ENCODE peak calls at places on chromosomes 3 and 15, in nine cellular contexts. One of them, this sample, is unnamed.

GRCh38 chr15:68367992-68368391 is 64.0 kb downstream of the ITGA11 start:
- DNase-seq in suprapubic skin: no peak
- DNase-seq in NCI-H1092 treated with DMSO at 0.1 percent for 48 hours: no peak
- DNase-seq in T-helper 1 cell: no peak
- DNase-seq in AML-193: no peak
- DNase-seq in NCI-H510A treated with DMSO at 0.1 percent for 48 hours: no peak
- DNase-seq in NAMALWA: no peak
- DNase-seq in pons: no peak
- DNase-seq in globus pallidus: no peak
- DNase-seq in this sample: no peak

GRCh38 chr15:91444656-91445055 is 344.6 kb downstream of the SV2B start:
- DNase-seq in NCI-H510A treated with DMSO at 0.1 percent for 48 hours: no peak
- DNase-seq in suprapubic skin: no peak
- DNase-seq in NCI-H1092 treated with DMSO at 0.1 percent for 48 hours: no peak
- DNase-seq in AML-193: no peak
- DNase-seq in T-helper 1 cell: no peak
- DNase-seq in pons: no peak
- DNase-seq in globus pallidus: no peak
- DNase-seq in NAMALWA: no peak
- DNase-seq in this sample: no peak

GRCh38 chr15:101182215-101182614 is 69.6 kb downstream of the CHSY1 start:
- DNase-seq in globus pallidus: no peak
- DNase-seq in NAMALWA: no peak
- DNase-seq in pons: no peak
- DNase-seq in T-helper 1 cell: no peak
- DNase-seq in suprapubic skin: no peak
- DNase-seq in AML-193: no peak
- DNase-seq in NCI-H1092 treated with DMSO at 0.1 percent for 48 hours: no peak
- DNase-seq in NCI-H510A treated with DMSO at 0.1 percent for 48 hours: no peak
- DNase-seq in this sample: no peak

GRCh38 chr3:53503185-53503584 is 8.8 kb downstream of the CACNA1D start:
- DNase-seq in AML-193: no peak
- DNase-seq in NCI-H510A treated with DMSO at 0.1 percent for 48 hours: no peak
- DNase-seq in globus pallidus: no peak
- DNase-seq in suprapubic skin: no peak
- DNase-seq in T-helper 1 cell: no peak
- DNase-seq in pons: no peak
- DNase-seq in NCI-H1092 treated with DMSO at 0.1 percent for 48 hours: no peak
- DNase-seq in NAMALWA: no peak
- DNase-seq in this sample: no peak

GRCh38 chr15:66707310-66708160 is 5.5 kb downstream of the SMAD6 start:
- DNase-seq in NAMALWA: no peak
- DNase-seq in globus pallidus: no peak
- DNase-seq in NCI-H510A treated with DMSO at 0.1 percent for 48 hours: peak; percentile 6
- DNase-seq in suprapubic skin: no peak
- DNase-seq in NCI-H1092 treated with DMSO at 0.1 percent for 48 hours: peak; percentile 33
- DNase-seq in AML-193: no peak
- DNase-seq in pons: no peak
- DNase-seq in T-helper 1 cell: no peak
- DNase-seq in this sample: peak; percentile 55

GRCh38 chr3:187831125-187832051 is 86.1 kb upstream of the BCL6 start:
- DNase-seq in NCI-H1092 treated with DMSO at 0.1 percent for 48 hours: no peak
- DNase-seq in suprapubic skin: no peak
- DNase-seq in pons: no peak
- DNase-seq in T-helper 1 cell: no peak
- DNase-seq in globus pallidus: no peak
- DNase-seq in AML-193: no peak
- DNase-seq in NCI-H510A treated with DMSO at 0.1 percent for 48 hours: no peak
- DNase-seq in NAMALWA: no peak
- DNase-seq in this sample: no peak

GRCh38 chr3:72086051-72086711 is 301.2 kb upstream of the PROK2 start:
- DNase-seq in suprapubic skin: no peak
- DNase-seq in NCI-H510A treated with DMSO at 0.1 percent for 48 hours: peak; percentile 49
- DNase-seq in NCI-H1092 treated with DMSO at 0.1 percent for 48 hours: no peak
- DNase-seq in NAMALWA: peak; percentile 25
- DNase-seq in AML-193: peak; percentile 92
- DNase-seq in T-helper 1 cell: no peak
- DNase-seq in pons: no peak
- DNase-seq in globus pallidus: no peak
- DNase-seq in this sample: peak; percentile 73

GRCh38 chr3:757711-758110 is 335.1 kb upstream of the CNTN6 start:
- DNase-seq in pons: no peak
- DNase-seq in NCI-H510A treated with DMSO at 0.1 percent for 48 hours: no peak
- DNase-seq in T-helper 1 cell: no peak
- DNase-seq in globus pallidus: no peak
- DNase-seq in NAMALWA: no peak
- DNase-seq in AML-193: no peak
- DNase-seq in suprapubic skin: no peak
- DNase-seq in NCI-H1092 treated with DMSO at 0.1 percent for 48 hours: no peak
- DNase-seq in this sample: no peak

GRCh38 chr15:42954291-42954690 is 33.7 kb upstream of the TTBK2 start:
- DNase-seq in globus pallidus: no peak
- DNase-seq in pons: no peak
- DNase-seq in NCI-H1092 treated with DMSO at 0.1 percent for 48 hours: no peak
- DNase-seq in suprapubic skin: no peak
- DNase-seq in T-helper 1 cell: no peak
- DNase-seq in NCI-H510A treated with DMSO at 0.1 percent for 48 hours: no peak
- DNase-seq in NAMALWA: no peak
- DNase-seq in AML-193: no peak
- DNase-seq in this sample: no peak

GRCh38 chr3:164418426-164418825 is 659.9 kb downstream of the SI start:
- DNase-seq in NCI-H1092 treated with DMSO at 0.1 percent for 48 hours: peak; percentile 99
- DNase-seq in T-helper 1 cell: no peak
- DNase-seq in pons: no peak
- DNase-seq in AML-193: no peak
- DNase-seq in NCI-H510A treated with DMSO at 0.1 percent for 48 hours: peak; percentile 98
- DNase-seq in suprapubic skin: no peak
- DNase-seq in NAMALWA: no peak
- DNase-seq in globus pallidus: no peak
- DNase-seq in this sample: no peak

GRCh38 chr15:66288796-66289195 is 4.6 kb upstream of the DIS3L start:
- DNase-seq in NAMALWA: no peak
- DNase-seq in NCI-H510A treated with DMSO at 0.1 percent for 48 hours: no peak
- DNase-seq in AML-193: no peak
- DNase-seq in suprapubic skin: no peak
- DNase-seq in NCI-H1092 treated with DMSO at 0.1 percent for 48 hours: no peak
- DNase-seq in T-helper 1 cell: no peak
- DNase-seq in pons: no peak
- DNase-seq in globus pallidus: no peak
- DNase-seq in this sample: no peak

GRCh38 chr3:9399746-9400145 is 2.3 kb downstream of the SETD5 start:
- DNase-seq in NCI-H510A treated with DMSO at 0.1 percent for 48 hours: peak; percentile 59
- DNase-seq in NAMALWA: peak; percentile 73
- DNase-seq in globus pallidus: peak; percentile 75
- DNase-seq in pons: peak; percentile 79
- DNase-seq in NCI-H1092 treated with DMSO at 0.1 percent for 48 hours: peak; percentile 75
- DNase-seq in T-helper 1 cell: peak; percentile 37
- DNase-seq in suprapubic skin: peak; percentile 73
- DNase-seq in AML-193: peak; percentile 52
- DNase-seq in this sample: peak; percentile 96

GRCh38 chr15:34726407-34727100 is 28.2 kb downstream of the GJD2 start:
- DNase-seq in globus pallidus: no peak
- DNase-seq in AML-193: no peak
- DNase-seq in NAMALWA: no peak
- DNase-seq in NCI-H510A treated with DMSO at 0.1 percent for 48 hours: no peak
- DNase-seq in T-helper 1 cell: no peak
- DNase-seq in NCI-H1092 treated with DMSO at 0.1 percent for 48 hours: no peak
- DNase-seq in pons: no peak
- DNase-seq in suprapubic skin: no peak
- DNase-seq in this sample: peak; percentile 6

GRCh38 chr15:49620174-49620573 is 444 bp downstream of the FAM227B start:
- DNase-seq in NCI-H510A treated with DMSO at 0.1 percent for 48 hours: no peak
- DNase-seq in NAMALWA: peak; percentile 59
- DNase-seq in globus pallidus: no peak
- DNase-seq in T-helper 1 cell: no peak
- DNase-seq in suprapubic skin: no peak
- DNase-seq in pons: peak; percentile 55
- DNase-seq in NCI-H1092 treated with DMSO at 0.1 percent for 48 hours: no peak
- DNase-seq in AML-193: peak; percentile 42
- DNase-seq in this sample: peak; percentile 90

GRCh38 chr15:38129531-38130199 is 123.0 kb upstream of the SPRED1 start:
- DNase-seq in AML-193: no peak
- DNase-seq in NAMALWA: peak; percentile 68
- DNase-seq in NCI-H510A treated with DMSO at 0.1 percent for 48 hours: no peak
- DNase-seq in globus pallidus: peak; percentile 85
- DNase-seq in NCI-H1092 treated with DMSO at 0.1 percent for 48 hours: no peak
- DNase-seq in T-helper 1 cell: peak; percentile 7
- DNase-seq in pons: peak; percentile 95
- DNase-seq in suprapubic skin: peak; percentile 89
- DNase-seq in this sample: peak; percentile 100

GRCh38 chr15:85592148-85592547 is 202.6 kb downstream of the KLHL25 start:
- DNase-seq in NAMALWA: no peak
- DNase-seq in AML-193: no peak
- DNase-seq in T-helper 1 cell: no peak
- DNase-seq in suprapubic skin: no peak
- DNase-seq in globus pallidus: no peak
- DNase-seq in pons: no peak
- DNase-seq in NCI-H510A treated with DMSO at 0.1 percent for 48 hours: no peak
- DNase-seq in NCI-H1092 treated with DMSO at 0.1 percent for 48 hours: no peak
- DNase-seq in this sample: peak; percentile 90

GRCh38 chr3:189630667-189631372 is 369 bp upstream of the TP63 start:
- DNase-seq in suprapubic skin: no peak
- DNase-seq in AML-193: no peak
- DNase-seq in T-helper 1 cell: peak; percentile 16
- DNase-seq in NAMALWA: peak; percentile 98
- DNase-seq in NCI-H1092 treated with DMSO at 0.1 percent for 48 hours: no peak
- DNase-seq in globus pallidus: no peak
- DNase-seq in pons: peak; percentile 23
- DNase-seq in NCI-H510A treated with DMSO at 0.1 percent for 48 hours: no peak
- DNase-seq in this sample: no peak

GRCh38 chr3:44894485-44894884 is 20.1 kb downstream of the TGM4 start:
- DNase-seq in globus pallidus: no peak
- DNase-seq in NAMALWA: no peak
- DNase-seq in AML-193: no peak
- DNase-seq in NCI-H1092 treated with DMSO at 0.1 percent for 48 hours: no peak
- DNase-seq in pons: no peak
- DNase-seq in NCI-H510A treated with DMSO at 0.1 percent for 48 hours: no peak
- DNase-seq in T-helper 1 cell: no peak
- DNase-seq in suprapubic skin: no peak
- DNase-seq in this sample: peak; percentile 32

This sample was measured in fibroblast of pulmonary artery.